ENCODE peak calls at places on chromosomes 11 and 22, in four cellular contexts. R, T, F and H are unnamed samples.

GRCh38 chr11:31655483-31655882 is 145.9 kb downstream of the ELP4 start:
- DNase-seq in F (no peak), R (no peak), T (peak), H (peak)

GRCh38 chr11:69489746-69490365 is 8.4 kb downstream of the LINC01488 start:
- DNase-seq in F (no peak), R (no peak), T (no peak), H (no peak)

GRCh38 chr11:122556605-122557004 is 98.9 kb upstream of the UBASH3B start:
- DNase-seq in R (peak), T (peak), F (no peak), H (peak)

GRCh38 chr11:26993965-26994446 is at the start of gene FIBIN:
- DNase-seq in F (no peak), R (peak), T (peak), H (peak)

GRCh38 chr22:29717789-29718188 is 2.0 kb upstream of the CABP7 start:
- DNase-seq in F (no peak), R (no peak), T (no peak), H (no peak)

GRCh38 chr22:39292561-39293074 is 26.8 kb downstream of the RPL3 start:
- DNase-seq in T (peak), F (peak), R (peak), H (peak)

GRCh38 chr11:3995307-3995706 is 99.3 kb upstream of the RRM1 start:
- DNase-seq in T (no peak), R (no peak), F (no peak), H (no peak)

GRCh38 chr11:66172146-66172545 is 96.3 kb upstream of the RAB1B start:
- DNase-seq in F (peak), T (peak), R (peak), H (no peak)

GRCh38 chr11:132312161-132312560 is 941.7 kb downstream of the NTM start:
- DNase-seq in F (peak), R (peak), T (peak), H (peak)

DNA sequence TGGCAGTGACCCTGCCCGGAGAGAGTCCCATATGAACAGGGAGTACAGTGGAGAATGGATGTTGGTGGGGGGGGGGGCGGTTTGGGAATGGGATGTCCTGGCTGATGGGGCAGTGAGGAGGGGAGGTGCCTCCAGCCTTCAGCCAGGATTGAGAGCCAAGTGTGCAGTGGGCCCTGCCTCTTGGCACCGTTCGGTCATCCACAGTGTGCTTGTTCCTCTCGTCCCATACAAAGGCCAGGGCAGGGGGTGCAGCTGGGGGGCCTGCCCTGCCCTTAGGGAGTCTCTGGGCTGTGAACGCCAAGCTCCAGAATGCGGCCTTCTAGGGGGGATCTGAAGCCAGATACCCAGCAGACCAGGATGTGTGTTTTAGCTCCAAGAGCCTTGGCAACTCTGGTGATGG is 34.0 kb downstream of the KCNC1 start:
- DNase-seq in T (no peak), R (no peak), F (no peak), H (no peak)
- H3K27ac ChIP-seq in T (no peak), R (no peak), F (no peak), H (no peak)

GRCh38 chr22:17307566-17307965 is 61.7 kb upstream of the CECR2 start:
- DNase-seq in R (no peak), F (no peak), T (no peak), H (no peak)
- TF ChIP-seq CTCF in R (no peak), F (no peak), T (no peak), H (no peak)

GRCh38 chr11:85526564-85526963 is 100.6 kb downstream of the DLG2 start:
- DNase-seq in F (no peak), T (no peak), R (no peak), H (no peak)
- H3K27ac ChIP-seq in F (no peak), T (no peak), R (no peak), H (no peak)

GRCh38 chr11:78034623-78035022 is 11.5 kb upstream of the KCTD14 start:
- DNase-seq in R (no peak), F (no peak), T (no peak), H (no peak)
- TF ChIP-seq CTCF in R (no peak), F (no peak), T (no peak), H (peak)

GRCh38 chr22:47040486-47041145 is 278.2 kb downstream of the TBC1D22A start:
- DNase-seq in R (no peak), F (no peak), T (no peak), H (no peak)
- H3K27ac ChIP-seq in R (no peak), F (no peak), T (no peak), H (no peak)

GRCh38 chr11:125626381-125626950 is 1.5 kb downstream of the CHEK1 start:
- DNase-seq in F (no peak), T (no peak), R (no peak), H (no peak)
- TF ChIP-seq CTCF in F (peak), T (peak), R (peak), H (peak)

DNA sequence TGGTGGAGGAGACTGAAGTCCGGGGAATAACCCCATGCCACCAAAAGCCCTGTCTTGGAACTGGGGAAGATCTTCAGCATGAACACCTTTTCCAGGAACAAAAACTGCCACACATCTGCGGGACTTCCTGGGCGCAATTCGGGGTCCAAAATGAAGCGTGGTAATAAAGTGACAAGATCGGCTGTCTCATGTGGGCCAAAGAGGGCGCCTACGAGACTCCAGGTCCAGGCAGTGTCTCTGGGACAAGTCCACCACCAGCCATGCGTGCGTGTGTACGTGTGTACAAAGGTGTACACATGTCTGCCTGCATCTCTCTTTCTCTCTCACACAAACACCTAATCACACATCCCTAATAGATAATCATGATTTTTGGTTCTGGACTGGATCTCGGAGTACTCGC is 8.9 kb upstream of the MYBPC3 start:
- DNase-seq in R (no peak), F (no peak), T (no peak), H (no peak)
- H3K27ac ChIP-seq in R (no peak), F (no peak), T (peak), H (no peak)

DNA sequence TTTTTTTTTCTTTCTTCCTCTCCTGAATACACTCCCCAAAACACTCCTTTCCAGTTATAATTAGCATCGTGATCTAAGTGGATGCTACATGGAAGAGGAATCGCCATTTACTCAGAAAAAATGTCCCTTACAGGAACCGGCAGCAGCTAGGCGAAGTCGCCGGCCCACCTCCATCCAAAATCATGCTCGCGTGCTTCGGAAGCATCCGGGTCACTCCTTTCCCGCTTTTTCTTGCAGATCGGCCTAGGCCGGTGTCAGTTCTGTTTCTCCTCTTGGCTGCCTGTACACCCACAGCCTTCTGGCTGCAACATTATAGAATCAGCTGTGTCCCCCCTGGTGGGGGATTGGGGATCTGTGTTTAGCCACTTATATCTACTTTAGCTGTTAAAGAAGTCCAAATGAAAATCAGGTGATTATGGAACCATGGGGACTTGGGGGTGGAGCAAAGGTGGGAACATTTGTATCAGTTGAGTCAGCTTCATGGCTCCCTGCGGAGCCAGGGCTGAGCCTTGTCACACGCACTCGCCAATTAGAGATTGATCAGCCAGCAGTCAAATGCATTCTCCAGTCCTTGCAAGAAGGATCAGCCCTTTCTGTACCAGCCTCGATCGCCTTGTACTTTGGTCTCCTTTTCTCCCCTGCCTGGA is 36.3 kb downstream of the ASRGL1 start:
- DNase-seq in R (no peak), T (no peak), F (no peak), H (no peak)
- TF ChIP-seq CTCF in R (no peak), T (no peak), F (no peak), H (no peak)

GRCh38 chr11:12160231-12160630 is 49.8 kb downstream of the MICAL2 start:
- DNase-seq in R (no peak), F (no peak), T (no peak), H (no peak)

GRCh38 chr11:12158926-12159325 is 48.5 kb downstream of the MICAL2 start:
- DNase-seq in R (peak), F (no peak), T (peak), H (no peak)

GRCh38 chr11:12160680-12161079 is 50.3 kb downstream of the MICAL2 start:
- DNase-seq in T (peak), R (peak), F (no peak), H (peak)

GRCh38 chr11:12161137-12161536 is 50.7 kb downstream of the MICAL2 start:
- DNase-seq in T (no peak), R (no peak), F (no peak), H (no peak)

GRCh38 chr11:12159351-12160099 is 49.1 kb downstream of the MICAL2 start:
- DNase-seq in R (peak), T (peak), F (peak), H (peak)
- H3K27ac ChIP-seq in R (peak), T (peak), F (peak), H (no peak)

GRCh38 chr11:75536786-75537629 is 11.3 kb upstream of the GDPD5 start:
- DNase-seq in R (no peak), F (no peak), T (no peak), H (no peak)
- TF ChIP-seq CTCF in R (no peak), F (no peak), T (no peak), H (no peak)